ENCODE peak calls at places on chromosomes 6 and 20, in eight cellular contexts. W is heart left ventricle, P is NB4, M is transverse colon, D is tibial nerve, R is GM12878, Y is HCT116, H is adrenal gland. K is an unnamed sample.

GRCh38 chr20:34042286-34042685 is 48.6 kb downstream of the RALY start:
- DNase-seq in M (no peak), Y (no peak), D (no peak), P (no peak), R (no peak), H (no peak), W (no peak), K (no peak)

GRCh38 chr6:91505199-91505598 is 918.3 kb upstream of the MAP3K7 start:
- DNase-seq in W (no peak), R (no peak), M (no peak), H (no peak), P (no peak), D (no peak), Y (no peak), K (no peak)

GRCh38 chr6:167396068-167396658 is 71.3 kb downstream of the TTLL2 start:
- DNase-seq in D (no peak), H (no peak), R (no peak), Y (no peak), W (no peak), M (no peak), P (no peak), K (no peak)

GRCh38 chr20:37989601-37990001 is 43.7 kb downstream of the TTI1 start:
- DNase-seq in R (no peak), H (peak; percentile 45), P (no peak), M (peak; percentile 66), Y (no peak), D (no peak), W (no peak), K (no peak)

GRCh38 chr20:2693286-2693995 is 861 bp downstream of the EBF4 start:
- DNase-seq in M (peak; percentile 36), D (no peak), W (no peak), Y (no peak), H (no peak), R (no peak), P (peak; percentile 74), K (peak; percentile 45)

GRCh38 chr6:53860511-53860910 is 65.7 kb downstream of the LRRC1 start:
- DNase-seq in R (no peak), M (no peak), H (no peak), W (no peak), Y (no peak), D (no peak), P (no peak), K (no peak)

GRCh38 chr6:131054392-131055250 is 8.4 kb downstream of the EPB41L2 start:
- DNase-seq in W (no peak), H (no peak), P (no peak), D (no peak), Y (no peak), M (no peak), R (no peak), K (peak; percentile 2)

GRCh38 chr20:57410398-57411323 is 19.5 kb downstream of the RBM38 start:
- DNase-seq in Y (no peak), H (no peak), P (no peak), M (no peak), D (no peak), R (no peak), W (no peak), K (peak; percentile 85)

GRCh38 chr20:29314294-29314693 is 1943.2 kb upstream of the DEFB115 start:
- DNase-seq in D (no peak), P (no peak), R (no peak), W (no peak), H (no peak), M (no peak), Y (no peak), K (no peak)

GRCh38 chr6:14130431-14131075 is 13.0 kb downstream of the CD83 start:
- DNase-seq in D (no peak), Y (no peak), W (no peak), M (no peak), P (no peak), R (no peak), H (peak; percentile 75), K (no peak)

GRCh38 chr20:58523916-58524315 is 8.7 kb upstream of the APCDD1L start:
- DNase-seq in H (no peak), D (no peak), Y (no peak), P (no peak), M (no peak), W (no peak), R (no peak), K (no peak)

GRCh38 chr20:43726811-43727338 is at the start of gene GTSF1L:
- DNase-seq in H (no peak), P (no peak), D (no peak), W (no peak), R (no peak), Y (no peak), M (no peak), K (no peak)

DNA sequence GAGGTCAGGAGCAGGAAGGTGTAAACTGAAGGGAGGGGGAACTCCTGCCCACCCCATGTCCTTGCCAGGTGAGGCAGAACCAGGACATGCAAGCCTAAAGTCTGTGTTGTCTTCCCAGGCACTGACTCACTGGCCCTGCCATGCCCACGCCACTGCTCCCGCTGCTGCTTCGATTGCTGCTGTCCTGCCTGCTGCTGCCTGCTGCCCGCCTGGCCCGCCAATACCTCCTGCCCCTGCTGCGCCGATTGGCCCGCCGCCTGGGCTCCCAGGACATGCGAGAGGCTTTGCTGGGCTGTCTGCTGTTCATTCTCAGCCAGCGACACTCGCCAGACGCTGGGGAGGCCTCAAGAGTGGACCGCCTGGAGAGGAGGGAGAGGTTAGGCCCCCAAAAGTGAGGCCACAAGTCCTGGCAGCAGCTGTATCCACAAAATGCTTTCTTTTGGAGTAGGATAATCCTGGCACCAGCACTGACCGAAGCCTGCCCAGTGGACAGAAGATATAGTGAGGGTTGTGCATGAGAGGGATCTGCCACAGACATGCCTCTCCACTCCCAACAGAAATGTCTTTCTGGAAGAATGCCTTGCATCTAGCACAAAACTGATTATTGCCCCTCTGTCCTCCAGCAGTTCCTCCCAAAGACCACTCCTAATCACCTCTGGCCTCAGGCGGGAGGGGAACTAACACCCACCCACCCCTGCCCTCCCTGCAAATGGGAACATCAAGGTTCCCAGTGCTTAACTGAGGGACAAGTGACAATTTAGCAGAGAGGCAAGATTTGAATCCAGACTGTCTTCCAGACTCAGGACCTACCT is 812 bp downstream of the MYMX start:
- DNase-seq in D (no peak), M (peak; percentile 42), W (peak; percentile 85), Y (no peak), P (no peak), R (no peak), H (no peak), K (no peak)
- TF ChIP-seq POLR2A in D (no peak), M (no peak), W (no peak), Y (no peak), P (no peak), R (no peak), H (no peak), K (no peak)

GRCh38 chr6:142210606-142211005 is 63.5 kb downstream of the VTA1 start:
- DNase-seq in Y (no peak), D (no peak), W (no peak), M (no peak), H (no peak), P (no peak), R (no peak), K (no peak)

DNA sequence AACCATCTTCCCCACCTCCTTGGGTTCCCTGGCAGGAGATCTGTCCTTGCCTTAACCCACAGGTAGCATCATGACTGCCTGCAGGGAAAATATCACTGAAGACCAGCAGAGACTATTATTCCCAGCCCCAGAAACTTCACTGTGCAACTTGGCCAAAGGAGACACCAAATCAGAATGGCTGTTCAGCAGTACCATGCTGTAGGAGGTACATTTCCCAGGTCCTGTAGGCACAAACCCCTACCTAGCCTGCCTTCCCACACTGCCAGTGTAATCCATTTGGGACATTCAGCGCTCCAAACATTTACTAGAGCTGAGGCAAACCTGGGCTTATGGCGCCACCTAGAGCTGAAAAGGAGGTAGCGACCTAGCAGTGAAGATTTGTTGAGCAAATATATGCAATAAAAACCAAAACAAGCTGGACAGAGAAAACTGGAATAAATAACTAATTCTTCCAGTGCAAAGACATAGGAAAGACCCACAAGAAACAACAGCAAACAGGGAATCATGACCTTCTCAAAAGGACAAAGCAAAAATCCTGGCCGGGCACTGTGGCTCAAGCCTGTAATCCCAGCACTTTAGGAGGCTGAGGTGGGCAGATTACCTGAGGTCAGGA is 60.3 kb downstream of the VTA1 start:
- DNase-seq in W (no peak), P (peak; percentile 56), R (no peak), M (peak; percentile 30), D (no peak), H (peak; percentile 52), Y (peak; percentile 26), K (peak; percentile 54)
- TF ChIP-seq POLR2A in W (no peak), P (no peak), R (no peak), M (no peak), D (no peak), H (no peak), Y (no peak), K (no peak)

GRCh38 chr6:66376021-66376420 is 669.0 kb upstream of the EYS start:
- DNase-seq in W (no peak), Y (no peak), P (no peak), H (no peak), D (no peak), M (no peak), R (no peak), K (no peak)
- TF ChIP-seq POLR2A in W (no peak), Y (no peak), P (no peak), H (no peak), D (no peak), M (no peak), R (no peak), K (no peak)

GRCh38 chr6:38638941-38639497 is 710 bp downstream of the BTBD9 start:
- DNase-seq in H (peak; percentile 81), Y (peak; percentile 3), M (peak; percentile 67), D (no peak), W (no peak), P (peak; percentile 40), R (no peak), K (peak; percentile 39)

GRCh38 chr6:38637756-38638155 is 2.0 kb downstream of the BTBD9 start:
- DNase-seq in M (no peak), H (no peak), P (no peak), R (no peak), D (no peak), W (no peak), Y (no peak), K (no peak)

GRCh38 chr6:38636027-38636426 is 3.7 kb downstream of the BTBD9 start:
- DNase-seq in Y (no peak), H (no peak), M (no peak), D (no peak), P (no peak), R (no peak), W (no peak), K (no peak)

GRCh38 chr6:38640216-38640909 is 634 bp upstream of the BTBD9 start:
- DNase-seq in P (no peak), D (no peak), R (peak; percentile 19), W (no peak), M (peak; percentile 9), H (no peak), Y (no peak), K (no peak)

DNA sequence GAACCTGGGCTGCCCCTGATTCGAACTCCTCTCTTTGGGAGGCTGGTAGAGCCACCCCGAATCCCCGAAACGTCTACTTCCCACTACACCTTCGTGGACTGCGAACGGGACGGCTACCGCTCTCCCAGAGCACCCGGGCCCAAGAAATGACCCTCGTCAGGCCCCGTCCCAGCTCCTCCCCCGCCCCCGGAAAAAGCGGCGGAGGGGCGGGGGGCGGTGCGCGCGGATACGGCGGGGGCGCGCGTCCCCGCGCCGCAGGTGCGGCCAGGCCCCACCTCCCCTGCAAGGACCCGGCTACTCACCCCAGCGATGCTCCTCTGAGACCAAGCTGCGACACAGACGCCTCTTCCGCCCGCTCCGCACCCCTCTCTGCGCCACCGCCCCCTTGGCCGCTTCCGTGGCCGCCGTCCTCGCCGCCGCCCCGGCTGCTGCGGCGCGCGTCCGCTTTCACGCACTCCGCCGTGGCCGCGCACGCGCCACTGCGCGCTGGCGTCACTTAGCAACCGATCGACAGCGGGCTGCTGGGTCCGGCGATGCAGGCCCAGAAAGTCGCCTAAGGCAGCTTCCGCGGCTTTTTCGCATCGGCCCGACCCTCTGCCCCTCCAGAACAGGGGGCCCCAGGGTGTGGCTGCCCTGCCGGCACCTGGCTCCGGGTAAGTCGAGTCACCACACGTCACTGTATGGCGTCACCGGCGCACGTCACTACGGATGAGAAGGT is at the start of gene BTBD9:
- DNase-seq in D (peak; percentile 65), P (peak; percentile 85), R (peak; percentile 44), W (peak; percentile 91), H (peak; percentile 80), Y (peak; percentile 69), M (peak; percentile 85), K (peak; percentile 86)
- TF ChIP-seq POLR2A in D (peak; percentile 14), P (no peak), R (peak; percentile 87), W (no peak), H (peak; percentile 73), Y (peak; percentile 30), M (peak; percentile 69), K (peak; percentile 34)

K was measured in erythroblast.